ENCODE peak calls at places on chromosome 19, in six cellular contexts. One of them, this sample, is unnamed.

GRCh38 chr19:2867025-2867991 is at the start of gene ZNF556:
- DNase-seq in GM12878: no peak
- DNase-seq in K562: peak; percentile 77
- DNase-seq in A549: no peak
- DNase-seq in SK-N-SH: peak; percentile 99
- DNase-seq in HepG2: peak; percentile 100
- DNase-seq in this sample: no peak

GRCh38 chr19:42426643-42427042 is 545 bp downstream of the LIPE start:
- DNase-seq in K562: no peak
- DNase-seq in SK-N-SH: no peak
- DNase-seq in GM12878: no peak
- DNase-seq in A549: no peak
- DNase-seq in HepG2: no peak
- DNase-seq in this sample: no peak

GRCh38 chr19:58456111-58456510 is 4.7 kb downstream of the ZNF324B start:
- DNase-seq in HepG2: no peak
- DNase-seq in SK-N-SH: no peak
- DNase-seq in A549: no peak
- DNase-seq in K562: no peak
- DNase-seq in GM12878: no peak
- DNase-seq in this sample: no peak

GRCh38 chr19:8483165-8483564 is 19.3 kb downstream of the PRAM1 start:
- DNase-seq in HepG2: no peak
- DNase-seq in A549: no peak
- DNase-seq in SK-N-SH: no peak
- DNase-seq in K562: no peak
- DNase-seq in GM12878: no peak
- DNase-seq in this sample: no peak

GRCh38 chr19:8476524-8476923 is 25.9 kb downstream of the PRAM1 start:
- DNase-seq in K562: no peak
- DNase-seq in SK-N-SH: no peak
- DNase-seq in A549: no peak
- DNase-seq in HepG2: no peak
- DNase-seq in GM12878: no peak
- DNase-seq in this sample: no peak

GRCh38 chr19:39765091-39766076 is 13.3 kb upstream of the LEUTX start:
- DNase-seq in SK-N-SH: peak; percentile 29
- DNase-seq in A549: peak; percentile 41
- DNase-seq in HepG2: peak; percentile 48
- DNase-seq in GM12878: no peak
- DNase-seq in K562: peak; percentile 61
- DNase-seq in this sample: peak; percentile 41

GRCh38 chr19:29708553-29709439 is 6.3 kb downstream of the C19orf12 start:
- DNase-seq in SK-N-SH: no peak
- DNase-seq in A549: no peak
- DNase-seq in GM12878: no peak
- DNase-seq in HepG2: peak; percentile 79
- DNase-seq in K562: no peak
- DNase-seq in this sample: no peak

GRCh38 chr19:39211731-39212376 is 7.8 kb upstream of the SYCN start:
- DNase-seq in K562: no peak
- DNase-seq in GM12878: no peak
- DNase-seq in HepG2: no peak
- DNase-seq in SK-N-SH: peak; percentile 13
- DNase-seq in A549: no peak
- DNase-seq in this sample: no peak

GRCh38 chr19:38047641-38048040 is 140.6 kb downstream of the SIPA1L3 start:
- DNase-seq in GM12878: no peak
- DNase-seq in A549: no peak
- DNase-seq in SK-N-SH: no peak
- DNase-seq in HepG2: no peak
- DNase-seq in K562: no peak
- DNase-seq in this sample: no peak

GRCh38 chr19:6947745-6948144 is 60.4 kb downstream of the ADGRE1 start:
- DNase-seq in A549: peak; percentile 26
- DNase-seq in HepG2: peak; percentile 3
- DNase-seq in GM12878: peak; percentile 79
- DNase-seq in SK-N-SH: no peak
- DNase-seq in K562: no peak
- DNase-seq in this sample: no peak

GRCh38 chr19:6769006-6769637 is 1.9 kb upstream of the SH2D3A start:
- DNase-seq in A549: no peak
- DNase-seq in HepG2: no peak
- DNase-seq in GM12878: no peak
- DNase-seq in K562: peak; percentile 59
- DNase-seq in SK-N-SH: peak; percentile 58
- DNase-seq in this sample: peak; percentile 19

GRCh38 chr19:57078802-57079201 is 41.0 kb upstream of the USP29 start:
- DNase-seq in A549: no peak
- DNase-seq in HepG2: peak; percentile 35
- DNase-seq in K562: no peak
- DNase-seq in SK-N-SH: no peak
- DNase-seq in GM12878: no peak
- DNase-seq in this sample: no peak
- TF ChIP-seq SMC3 in A549: no peak
- TF ChIP-seq SMC3 in HepG2: no peak
- TF ChIP-seq SMC3 in K562: no peak
- TF ChIP-seq SMC3 in SK-N-SH: no peak
- TF ChIP-seq SMC3 in GM12878: no peak
- TF ChIP-seq SMC3 in this sample: no peak

DNA sequence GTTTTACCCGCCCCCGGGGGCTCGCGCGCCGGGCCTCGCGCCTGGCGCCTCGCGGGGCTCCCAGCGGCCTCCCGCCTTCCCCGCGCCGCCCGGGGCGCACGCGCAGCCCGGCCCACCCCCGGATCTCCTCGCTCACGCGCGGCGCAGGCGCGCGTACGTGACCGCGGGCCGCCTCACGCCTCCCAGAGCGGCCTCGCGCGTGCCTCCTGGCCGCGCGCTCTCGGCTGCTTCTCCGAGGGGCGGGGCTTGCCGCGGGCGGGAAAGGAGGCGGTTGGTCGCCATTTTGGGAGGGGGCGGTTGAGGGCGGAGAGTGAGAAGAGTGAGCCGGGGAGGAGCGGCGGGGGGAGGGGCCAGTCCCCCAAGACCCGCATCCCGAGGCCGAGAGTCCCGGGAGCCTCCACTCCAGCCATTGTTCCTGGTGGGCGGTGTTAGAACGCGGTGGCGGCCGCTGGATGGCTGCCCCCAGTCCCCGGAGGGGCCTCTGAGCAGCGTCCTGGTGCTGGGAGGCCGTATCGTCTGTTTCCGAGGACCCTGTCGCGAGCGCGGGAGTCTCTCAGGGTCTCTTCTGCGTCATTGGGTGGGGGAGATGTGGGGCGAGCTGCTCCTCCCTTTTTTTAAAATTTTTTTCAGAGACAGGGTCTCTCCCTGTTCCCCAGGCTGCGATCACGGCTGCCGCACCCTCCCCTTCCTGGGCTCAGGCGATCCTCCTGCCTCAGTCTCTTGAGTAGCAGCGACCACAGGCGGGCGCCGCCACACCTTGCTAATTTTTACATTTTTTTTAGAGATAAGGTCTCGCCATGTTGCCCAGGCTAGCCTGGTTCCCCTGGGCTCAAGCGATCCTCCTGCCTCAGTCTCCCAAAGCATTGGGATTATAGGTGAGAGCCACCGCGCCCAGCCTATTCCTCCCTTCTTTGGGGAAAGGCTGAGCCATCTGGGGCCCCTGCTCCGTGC is at the start of gene ZNF541:
- DNase-seq in SK-N-SH: peak; percentile 88
- DNase-seq in GM12878: no peak
- DNase-seq in K562: peak; percentile 70
- DNase-seq in HepG2: no peak
- DNase-seq in A549: no peak
- DNase-seq in this sample: peak; percentile 12
- TF ChIP-seq SMC3 in SK-N-SH: no peak
- TF ChIP-seq SMC3 in GM12878: no peak
- TF ChIP-seq SMC3 in K562: no peak
- TF ChIP-seq SMC3 in HepG2: no peak
- TF ChIP-seq SMC3 in A549: no peak
- TF ChIP-seq SMC3 in this sample: no peak

GRCh38 chr19:34990578-34991192 is 9.4 kb upstream of the GRAMD1A start:
- DNase-seq in A549: no peak
- DNase-seq in SK-N-SH: no peak
- DNase-seq in GM12878: peak; percentile 69
- DNase-seq in K562: no peak
- DNase-seq in HepG2: no peak
- DNase-seq in this sample: no peak
- TF ChIP-seq SMC3 in A549: no peak
- TF ChIP-seq SMC3 in SK-N-SH: no peak
- TF ChIP-seq SMC3 in GM12878: no peak
- TF ChIP-seq SMC3 in K562: no peak
- TF ChIP-seq SMC3 in HepG2: no peak
- TF ChIP-seq SMC3 in this sample: no peak

GRCh38 chr19:14769201-14769600 is 9.2 kb downstream of the ADGRE2 start:
- DNase-seq in SK-N-SH: no peak
- DNase-seq in HepG2: no peak
- DNase-seq in GM12878: no peak
- DNase-seq in K562: no peak
- DNase-seq in A549: no peak
- DNase-seq in this sample: no peak
- TF ChIP-seq SMC3 in SK-N-SH: no peak
- TF ChIP-seq SMC3 in HepG2: no peak
- TF ChIP-seq SMC3 in GM12878: no peak
- TF ChIP-seq SMC3 in K562: no peak
- TF ChIP-seq SMC3 in A549: no peak
- TF ChIP-seq SMC3 in this sample: no peak

DNA sequence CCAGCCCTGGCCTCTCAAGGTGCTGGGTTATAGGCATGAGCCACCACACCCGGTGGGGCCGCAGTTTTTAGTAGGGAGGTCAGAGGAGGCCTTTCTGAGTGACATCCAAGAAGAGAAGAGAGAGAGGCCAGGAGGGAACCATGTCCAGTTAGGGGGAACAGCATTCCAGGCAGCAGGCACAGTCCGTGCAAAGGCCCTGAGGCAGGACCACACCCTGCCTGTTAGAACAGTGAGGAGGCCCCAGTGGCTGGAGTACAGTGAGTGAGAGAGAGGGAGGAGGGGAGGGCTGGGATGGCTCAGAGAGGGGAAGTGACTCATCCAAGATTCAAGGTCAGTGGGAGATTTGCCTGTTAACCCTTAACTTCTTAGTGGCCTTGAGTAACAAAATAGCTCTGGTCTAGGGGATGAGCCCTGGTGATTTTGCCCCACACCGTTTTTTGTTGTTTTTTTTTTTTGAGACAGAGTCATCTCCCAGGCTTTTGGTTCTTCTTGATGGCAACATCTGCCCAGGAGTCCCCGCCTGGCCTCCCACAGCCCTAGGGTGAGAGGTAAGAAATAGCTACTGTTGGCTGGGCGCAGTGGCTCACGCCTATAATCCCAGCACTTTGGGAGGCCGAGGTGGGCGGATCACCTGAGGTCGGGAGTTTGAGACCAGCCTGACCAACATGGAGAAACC is 2.7 kb upstream of the PLIN3 start:
- DNase-seq in SK-N-SH: no peak
- DNase-seq in HepG2: peak; percentile 98
- DNase-seq in GM12878: no peak
- DNase-seq in A549: peak; percentile 69
- DNase-seq in K562: peak; percentile 78
- DNase-seq in this sample: peak; percentile 92
- TF ChIP-seq SMC3 in SK-N-SH: no peak
- TF ChIP-seq SMC3 in HepG2: peak; percentile 14
- TF ChIP-seq SMC3 in GM12878: no peak
- TF ChIP-seq SMC3 in A549: peak; percentile 9
- TF ChIP-seq SMC3 in K562: no peak
- TF ChIP-seq SMC3 in this sample: no peak